ENCODE peak calls at places on chromosomes 13 and 19, in four cellular contexts. A is body of pancreas, N is stomach, U is breast epithelium. Z is an unnamed sample.

GRCh38 chr19:44142014-44142523 is 715 bp downstream of the ZNF234 start:
- DNase-seq in U (no peak), A (no peak), N (no peak), Z (no peak)

GRCh38 chr13:113746143-113746525 is 12.9 kb upstream of the TMEM255B start:
- DNase-seq in U (no peak), N (no peak), A (no peak), Z (no peak)

GRCh38 chr19:57559008-57559403 is 657 bp downstream of the ZNF550 start:
- DNase-seq in N (no peak), A (no peak), U (no peak), Z (peak)

GRCh38 chr19:45999653-46000121 is 4.4 kb downstream of the CCDC61 start:
- DNase-seq in U (no peak), A (no peak), N (no peak), Z (no peak)

GRCh38 chr19:34337747-34338146 is 27.2 kb upstream of the GPI start:
- DNase-seq in U (no peak), N (no peak), A (peak), Z (no peak)

GRCh38 chr19:45391346-45391745 is 13.5 kb downstream of the PPP1R13L start:
- DNase-seq in A (no peak), N (no peak), U (no peak), Z (no peak)

GRCh38 chr13:112250788-112251445 is 125.2 kb upstream of the SPACA7 start:
- DNase-seq in N (no peak), A (no peak), U (no peak), Z (no peak)

GRCh38 chr19:5719274-5719960 is 529 bp downstream of the LONP1 start:
- DNase-seq in N (no peak), U (peak), A (no peak), Z (no peak)

GRCh38 chr13:101406787-101407186 is 9.5 kb downstream of the NALCN start:
- DNase-seq in N (no peak), A (no peak), U (no peak), Z (no peak)

GRCh38 chr13:27830010-27830409 is 37.7 kb downstream of the GSX1 start:
- DNase-seq in N (peak), U (no peak), A (peak), Z (peak)

GRCh38 chr19:1401138-1401888 is at the start of gene GAMT:
- DNase-seq in U (no peak), A (peak), N (no peak), Z (no peak)

GRCh38 chr13:102392810-102393209 is 9.0 kb downstream of the FGF14 start:
- DNase-seq in N (no peak), A (no peak), U (no peak), Z (no peak)

GRCh38 chr13:86563308-86563707 is 764.1 kb upstream of the SLITRK6 start:
- DNase-seq in A (no peak), U (no peak), N (no peak), Z (no peak)

GRCh38 chr19:32223595-32224370 is 121.6 kb upstream of the ZNF507 start:
- DNase-seq in A (no peak), U (no peak), N (no peak), Z (no peak)

GRCh38 chr19:35008891-35009341 is 8.8 kb downstream of the GRAMD1A start:
- DNase-seq in A (no peak), N (no peak), U (no peak), Z (no peak)

DNA sequence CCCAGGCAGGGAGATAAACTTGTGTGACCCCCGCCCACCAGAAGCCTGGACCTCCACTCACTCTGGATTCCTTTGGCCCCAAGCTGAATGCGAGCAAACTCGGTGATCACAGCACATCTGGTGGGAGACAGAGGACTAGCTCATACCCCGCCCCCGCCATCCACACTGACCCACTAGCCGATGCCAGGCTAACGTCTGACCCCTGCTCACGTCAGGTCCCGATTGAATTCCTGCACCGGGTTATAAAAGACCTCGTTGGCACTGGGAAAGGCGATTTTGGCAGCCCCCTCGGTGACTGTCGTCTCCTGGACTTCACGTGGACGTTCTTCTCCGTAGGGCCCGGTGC is 631 bp downstream of the TRMT1 start:
- DNase-seq in N (no peak), U (no peak), A (no peak), Z (no peak)
- TF ChIP-seq POLR2A in N (no peak), U (no peak), A (no peak), Z (no peak)

GRCh38 chr19:54428323-54429175 is 13.3 kb downstream of the TTYH1 start:
- DNase-seq in N (no peak), A (no peak), U (no peak), Z (no peak)

GRCh38 chr19:54430306-54431254 is 15.3 kb downstream of the TTYH1 start:
- DNase-seq in N (no peak), A (peak), U (no peak), Z (no peak)

GRCh38 chr19:54429176-54429495 is 13.9 kb downstream of the TTYH1 start:
- DNase-seq in N (no peak), U (no peak), A (no peak), Z (no peak)

GRCh38 chr19:54431255-54431838 is 16.1 kb downstream of the TTYH1 start:
- DNase-seq in U (peak), A (peak), N (peak), Z (no peak)

GRCh38 chr19:54429545-54430227 is 14.4 kb downstream of the TTYH1 start:
- DNase-seq in A (no peak), U (no peak), N (no peak), Z (no peak)
- TF ChIP-seq POLR2A in A (no peak), U (no peak), N (no peak), Z (no peak)

GRCh38 chr19:8592231-8593009 is 15.2 kb upstream of the MYO1F start:
- DNase-seq in A (peak), U (peak), N (peak), Z (peak)
- TF ChIP-seq POLR2A in A (peak), U (no peak), N (no peak), Z (peak)

GRCh38 chr19:36115453-36116343 is at the start of gene TBCB:
- DNase-seq in U (no peak), N (peak), A (peak), Z (peak)
- TF ChIP-seq POLR2A in U (no peak), N (no peak), A (peak), Z (peak)

GRCh38 chr19:15381864-15382263 is 2.3 kb upstream of the AKAP8 start:
- DNase-seq in A (no peak), U (no peak), N (no peak), Z (no peak)

GRCh38 chr19:15378529-15379082 is 981 bp downstream of the AKAP8 start:
- DNase-seq in U (peak), N (peak), A (peak), Z (peak)

GRCh38 chr19:15381429-15381828 is 1.8 kb upstream of the AKAP8 start:
- DNase-seq in U (no peak), A (no peak), N (no peak), Z (no peak)

GRCh38 chr19:15379996-15380647 is 535 bp upstream of the AKAP8 start:
- DNase-seq in N (peak), A (peak), U (peak), Z (peak)

DNA sequence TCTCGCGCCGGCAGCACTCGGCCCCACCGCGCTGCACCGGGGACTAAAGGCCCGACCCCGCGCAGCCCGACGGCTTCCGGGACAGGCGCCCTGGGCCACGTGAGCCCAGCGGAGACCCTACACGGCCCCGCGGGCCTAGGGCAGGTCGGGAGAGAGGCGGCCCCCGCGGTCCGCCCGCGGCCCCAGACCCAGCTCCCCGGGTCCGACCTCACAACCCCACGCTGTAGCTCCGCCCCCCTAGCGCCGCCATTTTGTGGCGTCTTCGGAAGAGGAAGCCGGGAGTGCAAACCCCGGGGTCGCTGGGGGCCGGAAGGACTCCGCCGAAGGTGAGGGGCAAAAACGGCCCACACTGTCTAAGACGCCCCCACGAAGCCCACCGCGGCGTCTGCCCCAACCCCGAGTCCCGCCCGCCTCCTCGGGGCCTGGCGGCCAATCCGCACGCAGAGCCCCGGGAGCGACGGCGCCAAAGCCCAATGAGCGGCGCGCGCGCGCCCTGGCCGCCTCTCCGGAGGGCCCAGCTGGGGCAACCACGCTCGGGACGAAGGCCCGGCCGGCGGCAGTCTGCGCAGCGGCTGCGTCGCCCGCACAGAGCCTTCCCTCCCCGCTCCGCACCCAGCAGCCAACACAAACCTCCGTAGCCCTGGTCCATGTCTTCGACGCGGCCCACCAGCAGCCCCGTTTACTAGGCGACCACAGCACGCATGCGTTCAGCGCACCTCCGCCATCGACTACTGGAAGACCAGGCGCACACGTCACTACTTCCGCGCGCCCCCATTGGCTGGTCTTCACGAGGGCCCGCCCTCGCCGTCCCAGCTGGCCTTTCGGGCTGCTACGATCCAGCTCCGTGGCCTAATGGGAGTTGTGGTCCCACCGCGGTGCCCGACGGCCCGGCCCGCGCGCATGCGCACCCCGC is at the start of gene AKAP8:
- DNase-seq in N (peak), U (peak), A (peak), Z (peak)
- TF ChIP-seq POLR2A in N (peak), U (peak), A (peak), Z (peak)

GRCh38 chr13:98142427-98143156 is at the start of gene FARP1:
- DNase-seq in U (peak), A (peak), N (peak), Z (peak)
- TF ChIP-seq POLR2A in U (no peak), A (peak), N (no peak), Z (peak)